ENCODE peak calls at places on chromosomes 13 and 19, in nine cellular contexts. M, K, Z, T, J, D, H, N and Y are unnamed samples.

GRCh38 chr19:14333101-14333871 is 48.0 kb upstream of the ADGRE5 start:
- DNase-seq in M (no peak), K (no peak), Z (no peak), T (no peak), J (peak), D (no peak), H (no peak), N (peak), Y (peak)

GRCh38 chr19:6218497-6219146 is 61.2 kb downstream of the MLLT1 start:
- DNase-seq in M (peak), K (peak), Z (peak), T (peak), J (peak), D (peak), H (peak), N (peak), Y (peak)

GRCh38 chr19:29849234-29849633 is 37.4 kb downstream of the CCNE1 start:
- DNase-seq in M (no peak), K (no peak), Z (no peak), T (no peak), J (no peak), D (no peak), H (no peak), N (no peak), Y (no peak)

GRCh38 chr19:40387151-40387550 is 2.8 kb downstream of the HIPK4 start:
- DNase-seq in M (no peak), K (no peak), Z (no peak), T (no peak), J (no peak), D (no peak), H (no peak), N (no peak), Y (no peak)

GRCh38 chr19:12669272-12670158 is 2.9 kb downstream of the WDR83 start:
- DNase-seq in M (peak), K (peak), Z (peak), T (peak), J (peak), D (peak), H (peak), N (peak), Y (peak)

GRCh38 chr13:28636677-28637317 is 22.1 kb upstream of the POMP start:
- DNase-seq in M (no peak), K (peak), Z (no peak), T (peak), J (peak), D (peak), H (peak), N (peak), Y (no peak)

GRCh38 chr19:54792814-54793213 is 10.6 kb upstream of the KIR2DL4 start:
- DNase-seq in M (no peak), K (no peak), Z (no peak), T (no peak), J (no peak), D (no peak), H (no peak), N (no peak), Y (no peak)

GRCh38 chr19:13959141-13959961 is 7.0 kb downstream of the DCAF15 start:
- DNase-seq in M (no peak), K (no peak), Z (no peak), T (no peak), J (no peak), D (no peak), H (no peak), N (no peak), Y (no peak)

GRCh38 chr13:20713751-20714150 is 10.3 kb downstream of the IL17D start:
- DNase-seq in M (no peak), K (no peak), Z (no peak), T (no peak), J (no peak), D (no peak), H (no peak), N (no peak), Y (no peak)

GRCh38 chr19:1112254-1113208 is 8.7 kb downstream of the GPX4 start:
- DNase-seq in M (no peak), K (no peak), Z (no peak), T (no peak), J (no peak), D (no peak), H (no peak), N (no peak), Y (no peak)

GRCh38 chr13:103883152-103883551 is 816.9 kb upstream of the SLC10A2 start:
- DNase-seq in M (peak), K (no peak), Z (peak), T (no peak), J (peak), D (peak), H (peak), N (peak), Y (no peak)

GRCh38 chr13:50132937-50133276 is 117.7 kb downstream of the KCNRG start:
- DNase-seq in M (no peak), K (no peak), Z (no peak), T (no peak), J (no peak), D (no peak), H (no peak), N (no peak), Y (no peak)

GRCh38 chr13:95579303-95579702 is 26.8 kb downstream of the CLDN10 start:
- DNase-seq in M (no peak), K (no peak), Z (no peak), T (no peak), J (no peak), D (no peak), H (no peak), N (no peak), Y (no peak)

GRCh38 chr13:27110056-27110746 is 61.4 kb downstream of the USP12 start:
- DNase-seq in M (peak), K (no peak), Z (no peak), T (no peak), J (no peak), D (no peak), H (no peak), N (no peak), Y (no peak)

GRCh38 chr19:14580623-14581237 is 2.2 kb upstream of the CLEC17A start:
- DNase-seq in M (no peak), K (peak), Z (no peak), T (no peak), J (no peak), D (no peak), H (no peak), N (no peak), Y (no peak)

GRCh38 chr13:50129065-50129922 is 114.0 kb downstream of the KCNRG start:
- DNase-seq in M (no peak), K (no peak), Z (no peak), T (no peak), J (no peak), D (no peak), H (no peak), N (no peak), Y (no peak)

GRCh38 chr19:3151563-3152430 is 16.0 kb downstream of the GNA15 start:
- DNase-seq in M (no peak), K (no peak), Z (no peak), T (no peak), J (no peak), D (no peak), H (no peak), N (no peak), Y (no peak)

GRCh38 chr13:78228211-78228610 is 309.6 kb upstream of the EDNRB start:
- DNase-seq in M (no peak), K (no peak), Z (no peak), T (no peak), J (no peak), D (no peak), H (no peak), N (no peak), Y (no peak)

GRCh38 chr13:91359071-91359470 is 11.6 kb downstream of the MIR17HG start:
- DNase-seq in M (no peak), K (no peak), Z (no peak), T (no peak), J (no peak), D (no peak), H (no peak), N (no peak), Y (no peak)

GRCh38 chr19:33715462-33715861 is 81.2 kb upstream of the KCTD15 start:
- DNase-seq in M (no peak), K (no peak), Z (no peak), T (no peak), J (no peak), D (no peak), H (no peak), N (no peak), Y (no peak)

GRCh38 chr19:8069116-8069973 is 16.8 kb downstream of the CCL25 start:
- DNase-seq in M (no peak), K (no peak), Z (no peak), T (no peak), J (no peak), D (no peak), H (no peak), N (no peak), Y (no peak)

GRCh38 chr19:45514376-45515051 is 7.2 kb downstream of the VASP start:
- DNase-seq in M (no peak), K (no peak), Z (no peak), T (no peak), J (no peak), D (no peak), H (no peak), N (no peak), Y (no peak)

GRCh38 chr13:62234780-62235530 is 819.3 kb upstream of the PCDH20 start:
- DNase-seq in M (no peak), K (no peak), Z (no peak), T (no peak), J (no peak), D (no peak), H (no peak), N (no peak), Y (no peak)

GRCh38 chr13:51902776-51903175 is 41.0 kb downstream of the CCDC70 start:
- DNase-seq in M (no peak), K (no peak), Z (no peak), T (no peak), J (no peak), D (no peak), H (no peak), N (no peak), Y (no peak)

GRCh38 chr13:66009241-66009640 is 1220.9 kb downstream of the PCDH9 start:
- DNase-seq in M (no peak), K (no peak), Z (no peak), T (no peak), J (no peak), D (no peak), H (no peak), N (no peak), Y (no peak)

GRCh38 chr19:10471909-10472308 is 31.2 kb downstream of the KEAP1 start:
- DNase-seq in M (peak), K (no peak), Z (no peak), T (no peak), J (no peak), D (no peak), H (peak), N (peak), Y (no peak)

GRCh38 chr19:33221641-33222040 is 4.0 kb downstream of the SLC7A10 start:
- DNase-seq in M (no peak), K (no peak), Z (no peak), T (no peak), J (no peak), D (no peak), H (no peak), N (no peak), Y (no peak)

GRCh38 chr19:4866595-4867424 is 657 bp downstream of the PLIN3 start:
- DNase-seq in M (no peak), K (peak), Z (no peak), T (peak), J (peak), D (peak), H (peak), N (peak), Y (peak)

GRCh38 chr19:30229524-30230174 is 142.5 kb upstream of the ZNF536 start:
- DNase-seq in M (no peak), K (no peak), Z (no peak), T (no peak), J (no peak), D (no peak), H (no peak), N (no peak), Y (no peak)

GRCh38 chr19:16571689-16572331 is 405 bp downstream of the SLC35E1 start:
- DNase-seq in M (peak), K (peak), Z (no peak), T (no peak), J (no peak), D (no peak), H (no peak), N (no peak), Y (no peak)

GRCh38 chr13:51590231-51590630 is 6.0 kb downstream of the WDFY2 start:
- DNase-seq in M (no peak), K (no peak), Z (no peak), T (no peak), J (no peak), D (no peak), H (no peak), N (no peak), Y (no peak)

GRCh38 chr19:8593931-8594330 is 16.6 kb downstream of the ADAMTS10 start:
- DNase-seq in M (no peak), K (no peak), Z (no peak), T (no peak), J (no peak), D (no peak), H (no peak), N (no peak), Y (no peak)

GRCh38 chr19:41597600-41598041 is 21.7 kb downstream of the CEACAM21 start:
- DNase-seq in M (peak), K (peak), Z (peak), T (peak), J (peak), D (peak), H (peak), N (peak), Y (peak)

GRCh38 chr19:33143897-33144405 is 12.0 kb downstream of the WDR88 start:
- DNase-seq in M (peak), K (peak), Z (peak), T (peak), J (peak), D (peak), H (no peak), N (peak), Y (peak)

GRCh38 chr13:77034883-77035282 is 7.9 kb upstream of the FBXL3 start:
- DNase-seq in M (no peak), K (no peak), Z (no peak), T (no peak), J (peak), D (no peak), H (no peak), N (no peak), Y (no peak)

GRCh38 chr13:43230989-43231388 is 207.6 kb downstream of the DNAJC15 start:
- DNase-seq in M (no peak), K (no peak), Z (no peak), T (no peak), J (no peak), D (no peak), H (no peak), N (no peak), Y (no peak)

GRCh38 chr19:43662487-43662886 is 7.5 kb downstream of the PLAUR start:
- DNase-seq in M (no peak), K (no peak), Z (no peak), T (no peak), J (no peak), D (no peak), H (no peak), N (no peak), Y (no peak)

GRCh38 chr19:49415102-49415809 is 8.0 kb downstream of the PTH2 start:
- DNase-seq in M (no peak), K (no peak), Z (no peak), T (no peak), J (no peak), D (no peak), H (no peak), N (no peak), Y (no peak)

GRCh38 chr19:4102339-4103072 is 21.4 kb downstream of the MAP2K2 start:
- DNase-seq in M (no peak), K (no peak), Z (no peak), T (no peak), J (no peak), D (no peak), H (no peak), N (no peak), Y (no peak)